ENCODE peak calls at places on chromosomes 13 and 19, in four cellular contexts. W is mucosa of descending colon, N is fibroblast of villous mesenchyme, I is A549. C is an unnamed sample.

GRCh38 chr19:46615966-46616365 is 8.9 kb downstream of the PTGIR start:
- DNase-seq in I (no peak), N (no peak), W (no peak), C (no peak)

GRCh38 chr19:38700350-38700932 is 43.8 kb downstream of the CAPN12 start:
- DNase-seq in N (no peak), I (no peak), W (no peak), C (no peak)

GRCh38 chr13:40980466-40980865 is 38.6 kb downstream of the ELF1 start:
- DNase-seq in W (no peak), I (no peak), N (no peak), C (no peak)

GRCh38 chr19:3115916-3116602 is 19.8 kb upstream of the GNA15 start:
- DNase-seq in N (no peak), I (peak), W (no peak), C (no peak)

GRCh38 chr13:111516712-111517640 is 196.5 kb downstream of the TEX29 start:
- DNase-seq in W (no peak), I (no peak), N (no peak), C (no peak)

GRCh38 chr19:35204799-35205732 is 23.5 kb downstream of the FAM187B start:
- DNase-seq in N (no peak), I (no peak), W (no peak), C (no peak)

GRCh38 chr13:43319617-43320444 is 296.4 kb downstream of the DNAJC15 start:
- DNase-seq in N (no peak), W (no peak), I (no peak), C (no peak)

GRCh38 chr13:23654111-23655110 is 84.2 kb downstream of the TNFRSF19 start:
- DNase-seq in I (no peak), W (no peak), N (peak), C (peak)

GRCh38 chr13:38687246-38688229 is 661 bp downstream of the FREM2 start:
- DNase-seq in W (peak), N (no peak), I (peak), C (no peak)

GRCh38 chr13:40232321-40232720 is 434.1 kb downstream of the FOXO1 start:
- DNase-seq in W (no peak), N (no peak), I (no peak), C (no peak)

GRCh38 chr19:50025022-50025793 is at the start of gene VRK3:
- DNase-seq in W (peak), I (peak), N (peak), C (peak)
- TF ChIP-seq CTCF in W (no peak), I (no peak), N (no peak), C (peak)

DNA sequence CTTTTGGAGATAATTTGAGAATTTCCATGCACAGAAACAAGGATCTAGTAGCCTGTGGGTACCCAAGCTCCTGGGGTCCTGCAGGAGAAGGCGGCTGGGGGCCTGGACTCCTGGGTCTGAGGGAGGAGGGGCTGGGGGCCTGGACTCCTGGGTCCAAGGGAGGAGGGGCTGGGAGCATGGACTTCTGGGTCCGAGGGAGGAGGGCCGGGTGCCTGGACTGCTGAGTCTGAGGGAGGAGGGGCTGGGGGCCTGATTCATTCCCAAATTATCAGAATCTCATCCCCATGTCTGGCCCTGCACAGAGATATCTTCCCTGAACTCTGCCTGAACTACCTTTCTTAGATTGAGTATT is 520 bp upstream of the RDH13 start:
- DNase-seq in I (no peak), N (no peak), W (peak), C (no peak)
- H3K4me3 ChIP-seq in I (no peak), N (peak), W (peak), C (no peak)

DNA sequence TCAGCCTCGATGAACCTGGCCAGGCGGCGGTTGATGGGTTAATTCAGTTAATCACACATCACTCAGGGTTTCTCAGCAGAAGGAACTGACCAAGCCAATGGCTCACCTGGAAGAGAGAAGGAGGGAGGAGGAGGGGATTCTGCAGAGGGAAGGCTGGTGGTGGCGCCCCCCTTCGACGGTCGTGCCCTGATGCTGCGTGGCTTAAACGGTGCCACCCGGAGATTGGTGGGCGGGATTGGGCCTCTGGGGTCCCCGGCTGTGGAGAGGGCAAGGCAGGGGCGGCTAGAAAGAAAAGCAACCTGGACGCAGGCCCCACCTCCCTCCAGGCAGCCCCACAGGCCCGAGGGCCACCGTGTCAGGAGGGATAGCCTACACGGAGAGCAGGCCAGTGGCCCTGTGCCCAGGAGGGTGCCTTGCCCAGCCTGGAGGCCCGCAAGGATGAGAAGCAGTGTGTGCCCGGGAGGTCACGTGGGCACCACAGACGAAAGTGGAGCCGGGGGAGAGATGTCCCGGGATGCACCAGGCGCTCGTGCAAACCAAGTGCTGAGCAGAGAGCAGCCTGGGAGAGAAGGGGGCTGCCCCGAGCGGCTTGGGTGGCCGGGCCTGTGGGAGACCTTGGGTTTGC is 16.0 kb downstream of the CSNK1G2 start:
- DNase-seq in W (no peak), N (no peak), I (no peak), C (no peak)
- TF ChIP-seq CTCF in W (no peak), N (no peak), I (no peak), C (no peak)

GRCh38 chr13:33645591-33646554 is 172.1 kb upstream of the RFC3 start:
- DNase-seq in I (no peak), W (no peak), N (no peak), C (no peak)
- H3K4me3 ChIP-seq in I (no peak), W (no peak), N (no peak), C (no peak)

DNA sequence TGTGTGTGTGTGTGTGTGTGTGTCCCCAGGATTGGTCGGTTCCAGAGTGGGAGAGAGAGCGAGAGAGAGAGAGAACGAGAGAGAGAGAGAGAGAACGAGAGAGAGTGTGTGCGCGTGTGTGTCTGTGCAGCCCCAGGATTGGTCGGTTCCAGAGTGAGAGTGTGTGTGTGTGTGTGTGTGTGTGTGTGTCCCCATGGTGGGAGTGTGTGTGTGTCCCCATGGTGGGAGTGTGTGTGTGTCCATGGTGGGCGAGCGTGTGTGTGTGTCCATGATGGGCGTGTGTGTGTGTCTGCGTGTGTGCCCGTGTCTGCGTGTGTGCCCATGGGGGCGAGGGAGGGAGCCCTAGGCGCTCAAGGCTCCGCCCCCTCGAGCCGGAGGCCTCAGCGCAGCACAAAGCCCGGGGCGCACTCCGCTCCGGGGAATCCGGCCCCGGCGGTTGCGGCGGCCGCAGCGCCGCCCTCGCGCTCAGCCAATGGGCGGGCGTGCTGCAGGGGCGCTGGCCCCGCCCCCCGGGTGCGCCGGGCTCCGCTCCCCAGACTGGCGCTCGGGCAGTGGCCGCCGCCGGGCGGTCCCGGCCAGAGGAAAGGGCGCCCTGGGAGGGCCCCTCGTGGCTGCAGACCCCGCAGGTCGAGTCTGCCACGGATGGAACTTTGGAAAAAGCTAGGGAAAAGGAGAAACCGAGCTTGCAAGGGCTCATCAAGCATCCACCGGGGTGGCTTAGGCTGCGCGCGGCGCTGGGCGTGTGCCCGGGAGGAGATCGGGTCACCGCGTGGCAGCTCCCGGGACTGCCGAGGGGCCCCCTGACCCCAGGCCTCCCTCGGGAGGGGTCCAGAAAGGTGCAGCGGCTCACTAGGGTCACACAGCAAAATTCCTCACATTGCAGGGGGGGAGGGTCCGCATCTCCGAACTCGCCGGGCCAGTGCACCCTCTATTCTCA is 96.2 kb downstream of the INSR start:
- DNase-seq in I (peak), N (peak), W (peak), C (peak)
- TF ChIP-seq CTCF in I (no peak), N (no peak), W (no peak), C (no peak)

C was measured in cardiac fibroblast.